ENCODE peak calls at places on chromosomes 12 and 14, in five cellular contexts. One of them, this sample, is unnamed.

GRCh38 chr12:77724367-77724957 is 106.2 kb upstream of the NAV3 start:
- DNase-seq in heart right ventricle: no peak
- DNase-seq in fibroblast of the aortic adventitia: peak
- DNase-seq in pancreas: no peak
- DNase-seq in BE2C: no peak
- DNase-seq in this sample: peak

GRCh38 chr12:54304187-54304810 is 3.5 kb upstream of the NFE2 start:
- DNase-seq in pancreas: peak
- DNase-seq in BE2C: peak
- DNase-seq in fibroblast of the aortic adventitia: peak
- DNase-seq in heart right ventricle: peak
- DNase-seq in this sample: no peak

GRCh38 chr12:76611533-76611932 is 52.0 kb upstream of the OSBPL8 start:
- DNase-seq in BE2C: no peak
- DNase-seq in pancreas: no peak
- DNase-seq in heart right ventricle: no peak
- DNase-seq in fibroblast of the aortic adventitia: peak
- DNase-seq in this sample: peak

GRCh38 chr12:128726866-128727265 is 96.9 kb downstream of the SLC15A4 start:
- DNase-seq in pancreas: no peak
- DNase-seq in fibroblast of the aortic adventitia: no peak
- DNase-seq in heart right ventricle: no peak
- DNase-seq in BE2C: no peak
- DNase-seq in this sample: no peak

GRCh38 chr12:53365245-53365904 is 14.6 kb upstream of the SP1 start:
- DNase-seq in pancreas: no peak
- DNase-seq in fibroblast of the aortic adventitia: peak
- DNase-seq in BE2C: peak
- DNase-seq in heart right ventricle: no peak
- DNase-seq in this sample: peak

GRCh38 chr12:96070670-96071279 is 35.4 kb upstream of the LTA4H start:
- DNase-seq in BE2C: peak
- DNase-seq in heart right ventricle: no peak
- DNase-seq in pancreas: no peak
- DNase-seq in fibroblast of the aortic adventitia: peak
- DNase-seq in this sample: peak

GRCh38 chr14:99075771-99076370 is 196.1 kb downstream of the BCL11B start:
- DNase-seq in BE2C: no peak
- DNase-seq in heart right ventricle: no peak
- DNase-seq in pancreas: no peak
- DNase-seq in fibroblast of the aortic adventitia: no peak
- DNase-seq in this sample: no peak

GRCh38 chr14:31414190-31414833 is 6.0 kb downstream of the HEATR5A start:
- DNase-seq in heart right ventricle: no peak
- DNase-seq in BE2C: no peak
- DNase-seq in pancreas: no peak
- DNase-seq in fibroblast of the aortic adventitia: peak
- DNase-seq in this sample: peak

GRCh38 chr12:98373019-98373554 is 142.3 kb upstream of the TMPO start:
- DNase-seq in pancreas: no peak
- DNase-seq in fibroblast of the aortic adventitia: peak
- DNase-seq in BE2C: peak
- DNase-seq in heart right ventricle: no peak
- DNase-seq in this sample: peak

GRCh38 chr14:71682337-71682736 is 249.9 kb upstream of the RGS6 start:
- DNase-seq in heart right ventricle: no peak
- DNase-seq in pancreas: no peak
- DNase-seq in BE2C: no peak
- DNase-seq in fibroblast of the aortic adventitia: no peak
- DNase-seq in this sample: no peak

GRCh38 chr12:4276524-4277204 is 3.1 kb downstream of the CCND2 start:
- DNase-seq in heart right ventricle: peak
- DNase-seq in fibroblast of the aortic adventitia: peak
- DNase-seq in pancreas: peak
- DNase-seq in BE2C: peak
- DNase-seq in this sample: peak

GRCh38 chr14:70515796-70516195 is 19.0 kb downstream of the ADAM20 start:
- DNase-seq in heart right ventricle: no peak
- DNase-seq in pancreas: no peak
- DNase-seq in BE2C: no peak
- DNase-seq in fibroblast of the aortic adventitia: no peak
- DNase-seq in this sample: peak

GRCh38 chr12:57237952-57238853 is 8.7 kb downstream of the SHMT2 start:
- DNase-seq in fibroblast of the aortic adventitia: no peak
- DNase-seq in BE2C: no peak
- DNase-seq in heart right ventricle: no peak
- DNase-seq in pancreas: peak
- DNase-seq in this sample: no peak

GRCh38 chr12:65518771-65519170 is 240.3 kb downstream of the MSRB3 start:
- DNase-seq in heart right ventricle: no peak
- DNase-seq in pancreas: no peak
- DNase-seq in fibroblast of the aortic adventitia: no peak
- DNase-seq in BE2C: no peak
- DNase-seq in this sample: no peak

GRCh38 chr14:93035917-93036651 is 79.6 kb downstream of the ITPK1 start:
- DNase-seq in heart right ventricle: no peak
- DNase-seq in BE2C: no peak
- DNase-seq in fibroblast of the aortic adventitia: peak
- DNase-seq in pancreas: no peak
- DNase-seq in this sample: peak

GRCh38 chr12:96534339-96534738 is 45.0 kb downstream of the CFAP54 start:
- DNase-seq in BE2C: no peak
- DNase-seq in heart right ventricle: no peak
- DNase-seq in pancreas: no peak
- DNase-seq in fibroblast of the aortic adventitia: no peak
- DNase-seq in this sample: peak

GRCh38 chr14:22065372-22065771 is 391.8 kb upstream of the OR4E1 start:
- DNase-seq in pancreas: no peak
- DNase-seq in heart right ventricle: no peak
- DNase-seq in BE2C: no peak
- DNase-seq in fibroblast of the aortic adventitia: no peak
- DNase-seq in this sample: no peak

GRCh38 chr14:22070119-22070982 is 396.7 kb upstream of the OR4E1 start:
- DNase-seq in BE2C: no peak
- DNase-seq in pancreas: no peak
- DNase-seq in heart right ventricle: peak
- DNase-seq in fibroblast of the aortic adventitia: no peak
- DNase-seq in this sample: peak

DNA sequence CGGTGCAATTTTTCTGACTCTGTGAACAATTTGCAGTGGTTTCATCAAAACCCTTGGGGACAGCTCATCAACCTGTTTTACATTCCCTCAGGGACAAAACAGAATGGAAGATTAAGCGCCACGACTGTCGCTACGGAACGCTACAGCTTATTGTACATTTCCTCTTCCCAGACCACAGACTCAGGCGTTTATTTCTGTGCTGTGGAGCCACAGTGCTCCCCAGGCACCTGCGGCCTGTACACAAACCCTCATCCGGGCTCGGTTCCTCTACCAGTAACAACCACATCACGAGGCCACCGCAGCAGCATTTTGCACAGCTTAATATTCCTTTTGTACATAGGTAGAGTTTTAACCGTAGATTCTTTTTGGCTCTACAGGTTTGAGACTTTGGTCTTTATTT is 397.4 kb upstream of the OR4E1 start:
- DNase-seq in fibroblast of the aortic adventitia: no peak
- DNase-seq in heart right ventricle: no peak
- DNase-seq in BE2C: no peak
- DNase-seq in pancreas: no peak
- DNase-seq in this sample: no peak
- H3K4me3 ChIP-seq in fibroblast of the aortic adventitia: no peak
- H3K4me3 ChIP-seq in heart right ventricle: no peak
- H3K4me3 ChIP-seq in BE2C: no peak
- H3K4me3 ChIP-seq in pancreas: no peak
- H3K4me3 ChIP-seq in this sample: no peak

GRCh38 chr14:24353551-24354529 is 14.0 kb upstream of the RIPK3 start:
- DNase-seq in BE2C: no peak
- DNase-seq in heart right ventricle: no peak
- DNase-seq in pancreas: no peak
- DNase-seq in fibroblast of the aortic adventitia: peak
- DNase-seq in this sample: peak

GRCh38 chr14:24349742-24350141 is 10.0 kb upstream of the RIPK3 start:
- DNase-seq in heart right ventricle: no peak
- DNase-seq in BE2C: no peak
- DNase-seq in fibroblast of the aortic adventitia: no peak
- DNase-seq in pancreas: no peak
- DNase-seq in this sample: no peak

GRCh38 chr14:24348186-24348585 is 8.4 kb upstream of the RIPK3 start:
- DNase-seq in pancreas: no peak
- DNase-seq in fibroblast of the aortic adventitia: no peak
- DNase-seq in BE2C: no peak
- DNase-seq in heart right ventricle: no peak
- DNase-seq in this sample: no peak

GRCh38 chr14:24355009-24355408 is 13.0 kb upstream of the NFATC4 start:
- DNase-seq in heart right ventricle: no peak
- DNase-seq in BE2C: no peak
- DNase-seq in pancreas: no peak
- DNase-seq in fibroblast of the aortic adventitia: no peak
- DNase-seq in this sample: no peak

DNA sequence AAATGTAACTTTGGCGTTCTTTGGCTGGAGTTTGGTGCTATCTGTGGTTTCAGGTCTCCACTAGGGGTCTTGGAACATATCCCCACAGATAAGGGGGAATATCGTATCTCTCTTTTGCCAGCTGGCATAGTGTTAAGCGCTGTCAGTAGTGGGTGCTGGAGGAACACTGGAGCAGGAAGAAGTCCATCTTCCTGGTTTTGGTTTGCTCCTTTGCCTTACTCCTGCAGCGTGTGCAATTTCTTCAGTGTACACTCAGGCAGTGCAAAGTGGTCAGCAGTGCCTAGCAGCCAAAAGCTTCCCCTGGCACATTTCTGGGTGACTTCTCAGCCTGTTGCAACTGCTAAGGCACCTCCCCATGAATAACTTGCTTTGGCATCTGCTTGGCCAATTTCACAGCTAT is 11.7 kb upstream of the RIPK3 start:
- DNase-seq in heart right ventricle: no peak
- DNase-seq in BE2C: no peak
- DNase-seq in pancreas: no peak
- DNase-seq in fibroblast of the aortic adventitia: peak
- DNase-seq in this sample: peak
- TF ChIP-seq CTCF in heart right ventricle: no peak
- TF ChIP-seq CTCF in BE2C: peak
- TF ChIP-seq CTCF in pancreas: no peak
- TF ChIP-seq CTCF in fibroblast of the aortic adventitia: no peak
- TF ChIP-seq CTCF in this sample: no peak

DNA sequence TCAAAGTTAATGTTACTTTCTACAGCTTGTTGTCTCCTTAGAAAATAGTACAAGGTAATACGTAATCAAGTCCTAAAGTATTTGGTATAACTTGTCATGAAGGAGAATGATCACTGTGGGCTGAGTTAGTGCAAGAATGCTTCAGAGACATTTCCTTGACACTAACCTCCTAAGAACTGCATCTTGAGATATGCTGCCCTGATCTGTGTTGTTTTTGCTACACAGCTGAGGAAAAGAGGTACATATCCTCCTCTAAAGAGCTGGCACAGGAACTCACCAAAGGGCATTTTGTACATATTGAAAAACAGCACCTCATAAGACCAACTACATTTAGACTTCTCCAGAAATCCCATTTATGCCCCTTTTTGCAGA is 28.7 kb downstream of the RAP1B start:
- DNase-seq in fibroblast of the aortic adventitia: no peak
- DNase-seq in heart right ventricle: no peak
- DNase-seq in pancreas: no peak
- DNase-seq in BE2C: no peak
- DNase-seq in this sample: no peak
- H3K4me3 ChIP-seq in fibroblast of the aortic adventitia: no peak
- H3K4me3 ChIP-seq in heart right ventricle: no peak
- H3K4me3 ChIP-seq in pancreas: no peak
- H3K4me3 ChIP-seq in BE2C: no peak
- H3K4me3 ChIP-seq in this sample: no peak

DNA sequence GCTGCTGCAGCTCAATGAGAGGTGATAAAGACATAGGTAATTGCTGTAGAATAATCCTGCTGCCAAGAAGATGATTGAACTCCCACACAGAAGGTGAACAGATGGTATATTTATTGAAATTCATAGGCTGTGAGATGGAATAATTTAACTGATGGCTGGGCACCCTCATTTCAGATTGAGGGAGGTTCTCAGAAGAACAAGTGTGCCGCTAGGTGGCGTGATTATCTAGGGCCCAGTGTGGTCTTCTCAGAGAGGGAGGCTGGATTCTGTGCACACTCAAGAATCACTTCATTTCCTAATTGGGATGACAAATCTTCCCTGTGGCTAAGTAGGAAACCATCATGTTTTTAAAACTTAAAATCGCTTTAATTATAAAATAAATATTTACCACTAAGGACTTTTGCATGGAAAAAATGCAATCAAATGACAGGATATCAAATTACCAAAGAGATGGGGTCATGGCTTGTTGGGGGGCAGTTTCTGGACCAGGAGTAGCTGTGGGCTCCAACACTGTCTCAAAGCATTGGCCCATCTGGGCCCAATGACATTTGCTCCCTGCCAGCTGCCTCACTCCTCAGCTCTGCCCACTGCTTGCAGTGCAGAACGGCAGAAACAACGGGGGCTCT is 132.3 kb downstream of the SNAPC1 start:
- DNase-seq in heart right ventricle: peak
- DNase-seq in pancreas: peak
- DNase-seq in BE2C: peak
- DNase-seq in fibroblast of the aortic adventitia: peak
- DNase-seq in this sample: peak
- TF ChIP-seq CTCF in heart right ventricle: peak
- TF ChIP-seq CTCF in pancreas: peak
- TF ChIP-seq CTCF in BE2C: peak
- TF ChIP-seq CTCF in fibroblast of the aortic adventitia: peak
- TF ChIP-seq CTCF in this sample: peak

DNA sequence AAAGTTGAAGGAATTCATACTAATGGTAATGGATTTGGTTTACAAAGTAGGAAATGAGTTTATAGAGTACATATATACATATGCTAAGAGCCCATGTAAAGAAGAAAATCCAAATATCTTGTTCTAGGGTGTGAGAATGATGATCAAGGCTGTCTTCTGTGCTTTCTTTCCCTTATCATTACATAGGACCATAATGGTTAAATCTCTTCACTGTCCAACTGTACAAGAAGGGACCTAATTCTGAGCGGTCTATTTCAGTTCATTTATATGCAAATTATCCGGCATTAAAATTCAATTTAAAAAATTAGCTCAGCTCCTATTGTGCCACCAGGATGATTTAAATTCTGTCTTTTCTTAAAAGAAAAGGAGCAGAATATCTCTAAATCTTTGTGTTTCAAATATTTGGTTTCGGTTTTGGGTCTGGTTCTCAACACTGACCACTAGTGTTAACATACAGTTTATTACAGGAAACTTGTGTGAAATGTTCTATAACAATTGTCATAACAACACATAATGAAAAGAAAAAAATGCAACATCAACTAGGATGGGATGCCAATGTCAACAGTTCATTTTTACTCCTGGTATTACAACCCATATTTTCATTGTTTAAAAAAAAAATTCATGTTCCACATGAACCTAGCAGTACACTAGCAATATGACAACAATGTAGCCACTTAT is 16.8 kb downstream of the OR4K1 start:
- DNase-seq in fibroblast of the aortic adventitia: no peak
- DNase-seq in BE2C: no peak
- DNase-seq in heart right ventricle: no peak
- DNase-seq in pancreas: no peak
- DNase-seq in this sample: no peak
- H3K4me3 ChIP-seq in fibroblast of the aortic adventitia: no peak
- H3K4me3 ChIP-seq in BE2C: peak
- H3K4me3 ChIP-seq in heart right ventricle: no peak
- H3K4me3 ChIP-seq in pancreas: no peak
- H3K4me3 ChIP-seq in this sample: no peak

GRCh38 chr14:41167040-41167439 is 439.6 kb upstream of the LRFN5 start:
- DNase-seq in heart right ventricle: no peak
- DNase-seq in pancreas: no peak
- DNase-seq in fibroblast of the aortic adventitia: no peak
- DNase-seq in BE2C: no peak
- DNase-seq in this sample: no peak
- TF ChIP-seq CTCF in heart right ventricle: no peak
- TF ChIP-seq CTCF in pancreas: no peak
- TF ChIP-seq CTCF in fibroblast of the aortic adventitia: no peak
- TF ChIP-seq CTCF in BE2C: no peak
- TF ChIP-seq CTCF in this sample: no peak

This sample was measured in fibroblast of mammary gland.